ENCODE peak calls at places on chromosomes 4 and X, in six cellular contexts. Z, E, L, A, C and I are unnamed samples.

GRCh38 chr4:17701882-17702281 is 79.5 kb downstream of the FAM184B start:
- DNase-seq in A (no peak), E (no peak), Z (no peak), L (no peak), C (no peak), I (no peak)

GRCh38 chr4:159105063-159105414 is 2.2 kb downstream of the RAPGEF2 start:
- DNase-seq in C (no peak), Z (no peak), A (no peak), E (no peak), L (no peak), I (no peak)

GRCh38 chrX:110384490-110384889 is 25.8 kb downstream of the RTL9 start:
- DNase-seq in E (no peak), L (peak; percentile 31), Z (no peak), A (no peak), C (no peak), I (no peak)

GRCh38 chr4:109334596-109335105 is 32.2 kb upstream of the COL25A1 start:
- DNase-seq in L (no peak), E (no peak), A (no peak), Z (no peak), C (no peak), I (no peak)

GRCh38 chrX:155755706-155756337 is 125.3 kb upstream of the VAMP7 start:
- DNase-seq in A (no peak), L (no peak), E (no peak), C (no peak), Z (no peak), I (no peak)

GRCh38 chr4:156962551-156962974 is 9.0 kb downstream of the PDGFC start:
- DNase-seq in L (no peak), C (no peak), E (peak; percentile 66), Z (no peak), A (no peak), I (no peak)

GRCh38 chr4:83054928-83055327 is 19.9 kb downstream of the COPS4 start:
- DNase-seq in C (no peak), E (no peak), L (no peak), A (no peak), Z (no peak), I (peak; percentile 3)

GRCh38 chr4:87220094-87220831 is at the start of gene KLHL8:
- DNase-seq in C (peak; percentile 39), E (peak; percentile 75), L (peak; percentile 90), Z (peak; percentile 40), A (peak; percentile 88), I (peak; percentile 83)

GRCh38 chr4:122331195-122331594 is 47.6 kb upstream of the ADAD1 start:
- DNase-seq in C (no peak), L (no peak), A (no peak), Z (no peak), E (no peak), I (no peak)

GRCh38 chr4:80788798-80789197 is 241.7 kb upstream of the BMP3 start:
- DNase-seq in Z (no peak), A (no peak), E (no peak), C (no peak), L (no peak), I (no peak)

GRCh38 chr4:183596056-183596757 is 62.8 kb downstream of the RWDD4 start:
- DNase-seq in Z (no peak), E (no peak), A (no peak), L (no peak), C (no peak), I (no peak)

GRCh38 chr4:125322363-125322730 is 7.6 kb downstream of the FAT4 start:
- DNase-seq in A (no peak), Z (no peak), C (no peak), E (no peak), L (no peak), I (no peak)

GRCh38 chr4:78765607-78766006 is 10.5 kb upstream of the BMP2K start:
- DNase-seq in E (no peak), Z (no peak), C (no peak), L (no peak), A (no peak), I (no peak)

GRCh38 chr4:154349829-154350228 is 141.8 kb downstream of the DCHS2 start:
- DNase-seq in A (no peak), E (peak; percentile 12), Z (no peak), C (no peak), L (no peak), I (no peak)

GRCh38 chr4:18180122-18180521 is 158.6 kb upstream of the LCORL start:
- DNase-seq in C (no peak), E (no peak), L (no peak), Z (no peak), A (no peak), I (no peak)

GRCh38 chrX:51891821-51892551 is 1.4 kb upstream of the MAGED1 start:
- DNase-seq in Z (no peak), C (no peak), A (no peak), E (no peak), L (no peak), I (no peak)

GRCh38 chrX:43000121-43000520 is 222.2 kb upstream of the PPP1R2C start:
- DNase-seq in A (no peak), L (no peak), E (no peak), Z (no peak), C (no peak), I (no peak)

GRCh38 chr4:37836838-37837413 is 10.4 kb downstream of the PGM2 start:
- DNase-seq in L (no peak), A (no peak), E (no peak), C (no peak), Z (no peak), I (no peak)

GRCh38 chr4:110020139-110020538 is 107.5 kb downstream of the EGF start:
- DNase-seq in E (peak; percentile 20), Z (no peak), L (no peak), C (no peak), A (no peak), I (no peak)

GRCh38 chr4:26905172-26905571 is 44.5 kb downstream of the STIM2 start:
- DNase-seq in C (no peak), E (no peak), Z (no peak), L (no peak), A (no peak), I (no peak)

GRCh38 chr4:3302786-3303444 is 10.1 kb downstream of the RGS12 start:
- DNase-seq in E (no peak), A (no peak), Z (no peak), C (no peak), L (no peak), I (no peak)

GRCh38 chr4:165726831-165727230 is 146.2 kb upstream of the TLL1 start:
- DNase-seq in E (no peak), Z (no peak), C (no peak), A (no peak), L (no peak), I (no peak)

GRCh38 chr4:47031713-47032404 is 492 bp downstream of the GABRB1 start:
- DNase-seq in E (no peak), Z (no peak), L (no peak), A (no peak), C (no peak), I (no peak)
- TF ChIP-seq TAF1 in E (no peak), Z (no peak), L (no peak), A (no peak), C (no peak), I (no peak)

GRCh38 chr4:99651811-99652545 is 5.7 kb downstream of the C4orf54 start:
- DNase-seq in Z (no peak), A (no peak), L (peak; percentile 7), E (no peak), C (no peak), I (no peak)

GRCh38 chr4:99651370-99651769 is 6.3 kb downstream of the C4orf54 start:
- DNase-seq in L (no peak), E (no peak), A (no peak), Z (no peak), C (no peak), I (no peak)

GRCh38 chr4:99653921-99654890 is 3.4 kb downstream of the C4orf54 start:
- DNase-seq in C (no peak), E (no peak), L (no peak), A (no peak), Z (no peak), I (no peak)

GRCh38 chr4:99655315-99656081 is 2.1 kb downstream of the C4orf54 start:
- DNase-seq in E (no peak), Z (no peak), C (no peak), A (no peak), L (no peak), I (no peak)

GRCh38 chr4:99652596-99653436 is 4.8 kb downstream of the C4orf54 start:
- DNase-seq in E (no peak), Z (no peak), A (no peak), C (no peak), L (peak; percentile 6), I (no peak)
- TF ChIP-seq POLR2A in E (no peak), Z (no peak), A (no peak), C (no peak), L (no peak), I (no peak)

GRCh38 chr4:72592076-72592475 is 23.1 kb upstream of the ADAMTS3 start:
- DNase-seq in E (no peak), A (no peak), Z (no peak), C (no peak), L (no peak), I (no peak)

GRCh38 chr4:72591547-72591946 is 22.5 kb upstream of the ADAMTS3 start:
- DNase-seq in E (no peak), Z (no peak), A (no peak), C (no peak), L (no peak), I (no peak)

GRCh38 chr4:72582853-72583252 is 13.8 kb upstream of the ADAMTS3 start:
- DNase-seq in C (no peak), A (no peak), Z (no peak), L (no peak), E (no peak), I (no peak)

DNA sequence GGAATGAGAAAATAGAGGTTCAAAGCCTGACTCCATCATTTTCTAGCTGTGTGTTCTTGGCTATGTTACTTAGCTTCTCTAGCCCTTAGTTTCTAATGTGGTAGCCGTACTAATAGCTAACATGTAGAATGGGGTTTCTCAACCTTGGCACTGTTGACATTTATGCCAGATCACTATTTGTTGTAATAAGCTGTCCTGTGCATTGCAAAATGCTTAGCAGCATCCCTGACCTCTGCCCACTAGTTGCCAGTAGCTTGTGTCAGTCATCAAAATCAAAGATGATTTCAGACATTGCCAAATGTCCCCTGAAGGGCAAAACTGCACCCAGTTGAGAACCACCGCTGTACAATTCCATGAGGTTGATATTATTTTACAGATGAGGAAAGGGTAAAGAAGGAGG is 18.3 kb upstream of the ADAMTS3 start:
- DNase-seq in A (no peak), C (no peak), L (no peak), Z (no peak), E (no peak), I (no peak)
- TF ChIP-seq TAF1 in A (no peak), C (no peak), L (no peak), Z (no peak), E (no peak), I (no peak)

DNA sequence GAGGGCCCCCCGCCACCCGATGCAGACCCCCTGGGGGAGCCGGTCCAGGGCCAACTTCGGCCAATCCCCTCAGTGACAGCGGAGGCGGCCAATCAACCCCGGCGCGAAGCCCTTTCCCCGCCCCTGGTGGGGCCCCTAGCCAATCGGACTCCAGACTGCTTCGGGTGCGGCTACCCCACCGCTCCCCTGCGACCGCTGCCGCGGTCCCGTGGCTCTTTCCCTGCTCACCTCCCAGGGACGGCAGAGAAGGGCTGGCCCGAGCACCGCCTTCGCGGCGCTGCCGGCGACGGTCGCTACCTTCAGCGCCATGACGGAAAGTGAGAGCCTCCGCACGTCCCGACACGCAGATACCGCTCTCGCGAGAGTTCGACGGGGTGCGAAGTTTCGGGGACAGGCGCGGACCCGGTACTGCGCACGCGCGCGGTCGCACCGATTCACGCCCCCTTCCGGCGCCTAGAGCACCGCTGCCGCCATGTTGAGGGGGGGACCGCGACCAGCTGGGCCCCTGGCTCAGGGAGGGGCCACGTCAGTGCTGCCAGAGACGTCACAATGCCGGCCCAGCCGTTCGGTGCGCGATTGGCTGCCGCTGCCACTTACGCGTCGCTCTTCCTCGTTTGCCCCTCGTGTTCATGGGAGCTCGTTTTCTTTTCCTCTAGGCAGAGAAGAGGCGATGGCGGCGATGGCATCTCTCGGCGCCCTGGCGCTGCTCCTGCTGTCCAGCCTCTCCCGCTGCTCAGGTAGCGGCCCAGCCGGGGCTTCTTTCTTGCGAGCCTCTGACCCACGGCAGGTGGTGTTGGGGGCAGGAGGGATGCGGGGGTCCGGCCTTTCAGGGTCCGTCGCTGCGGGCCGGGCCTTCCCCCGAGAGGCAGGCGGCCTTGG is at the start of the genes IDH3G and SSR4:
- DNase-seq in A (peak; percentile 95), E (peak; percentile 83), Z (peak; percentile 81), C (peak; percentile 81), L (peak; percentile 95), I (peak; percentile 96)
- TF ChIP-seq POLR2A in A (peak; percentile 82), E (no peak), Z (peak; percentile 93), C (peak; percentile 57), L (peak; percentile 85), I (peak; percentile 86)